ENCODE peak calls at places on chromosomes 3 and 15, in seven cellular contexts. E is PC-9; L is dorsolateral prefrontal cortex; P is WERI-Rb-1; N is hepatocyte; S is CD4-positive, alpha-beta memory T cell; D is AG10803. Z is an unnamed sample.
A peak's percentile ranks its signal among the peaks of the same experiment; 100 is the strongest.

GRCh38 chr3:9600597-9600996 is 47.0 kb upstream of the LHFPL4 start:
- DNase-seq in L (peak; percentile 42), E (no peak), N (no peak), S (no peak), P (no peak), D (no peak), Z (no peak)

GRCh38 chr3:39432342-39432741 is 25.8 kb downstream of the RPSA start:
- DNase-seq in E (no peak), S (no peak), D (no peak), L (no peak), P (no peak), N (no peak), Z (no peak)

GRCh38 chr3:134387293-134387692 is 13.0 kb upstream of the AMOTL2 start:
- DNase-seq in S (no peak), N (no peak), E (no peak), P (no peak), L (no peak), D (no peak), Z (no peak)

GRCh38 chr15:96367436-96368200 is 37.1 kb downstream of the NR2F2 start:
- DNase-seq in P (no peak), N (no peak), L (no peak), S (no peak), E (no peak), D (no peak), Z (no peak)

GRCh38 chr15:53978248-53978906 is at the start of gene UNC13C:
- DNase-seq in P (peak; percentile 12), E (no peak), L (peak; percentile 65), S (no peak), D (no peak), N (peak; percentile 51), Z (no peak)

GRCh38 chr3:33231755-33232465 is 13.3 kb upstream of the SUSD5 start:
- DNase-seq in L (no peak), D (no peak), E (no peak), P (no peak), S (no peak), N (no peak), Z (no peak)

GRCh38 chr3:194133661-194134230 is 2.2 kb upstream of the HES1 start:
- DNase-seq in P (peak; percentile 22), N (peak; percentile 82), S (no peak), L (no peak), E (peak; percentile 64), D (peak; percentile 67), Z (no peak)

GRCh38 chr3:5554245-5554747 is 366.8 kb downstream of the EDEM1 start:
- DNase-seq in E (no peak), L (no peak), P (no peak), S (no peak), D (no peak), N (no peak), Z (no peak)

GRCh38 chr15:34038404-34039179 is 412 bp downstream of the AVEN start:
- DNase-seq in D (peak; percentile 76), N (peak; percentile 90), L (peak; percentile 83), S (peak; percentile 68), E (no peak), P (peak; percentile 82), Z (peak; percentile 57)

GRCh38 chr15:40582726-40583246 is 11.3 kb upstream of the KNL1 start:
- DNase-seq in L (no peak), E (peak; percentile 79), N (no peak), S (no peak), P (no peak), D (peak; percentile 57), Z (no peak)

GRCh38 chr3:59426851-59427565 is 377.2 kb upstream of the CFAP20DC start:
- DNase-seq in D (peak; percentile 97), N (no peak), L (no peak), E (no peak), S (no peak), P (no peak), Z (no peak)

GRCh38 chr3:132730891-132731580 is 8.8 kb upstream of the NPHP3 start:
- DNase-seq in N (peak; percentile 69), D (peak; percentile 67), L (no peak), E (no peak), P (peak; percentile 20), S (peak; percentile 5), Z (peak; percentile 21)

GRCh38 chr3:79515072-79515471 is 252.7 kb downstream of the ROBO1 start:
- DNase-seq in L (peak; percentile 50), N (no peak), D (no peak), E (no peak), P (no peak), S (no peak), Z (no peak)

GRCh38 chr3:177110308-177111254 is 86.7 kb downstream of the TBL1XR1 start:
- DNase-seq in P (no peak), S (no peak), N (no peak), L (no peak), E (no peak), D (no peak), Z (peak; percentile 64)

GRCh38 chr15:68187559-68187958 is 17.6 kb downstream of the CALML4 start:
- DNase-seq in D (peak; percentile 73), E (no peak), S (no peak), P (no peak), L (no peak), N (peak; percentile 51), Z (no peak)

GRCh38 chr15:29822685-29823459 is 604 bp upstream of the TJP1 start:
- DNase-seq in N (peak; percentile 76), E (peak; percentile 78), L (peak; percentile 74), P (no peak), D (peak; percentile 80), S (no peak), Z (no peak)

GRCh38 chr15:95973566-95974256 is 356.8 kb upstream of the NR2F2 start:
- DNase-seq in P (no peak), L (no peak), D (no peak), S (no peak), N (no peak), E (no peak), Z (no peak)

GRCh38 chr3:27454914-27455313 is 29.3 kb downstream of the SLC4A7 start:
- DNase-seq in P (no peak), N (no peak), E (no peak), L (no peak), S (peak; percentile 15), D (peak; percentile 28), Z (no peak)

GRCh38 chr3:190339130-190339529 is 16.9 kb upstream of the CLDN1 start:
- DNase-seq in P (no peak), E (no peak), N (no peak), L (no peak), S (no peak), D (peak; percentile 46), Z (no peak)

GRCh38 chr3:97515076-97515475 is 249.5 kb upstream of the ARL6 start:
- DNase-seq in S (no peak), P (no peak), D (no peak), L (no peak), E (no peak), N (no peak), Z (no peak)

GRCh38 chr3:156180077-156180476 is 59.7 kb downstream of the KCNAB1 start:
- DNase-seq in P (no peak), L (no peak), N (no peak), S (no peak), E (no peak), D (peak; percentile 40), Z (no peak)

GRCh38 chr15:56765252-56765651 is 31.9 kb upstream of the ZNF280D start:
- DNase-seq in L (no peak), D (peak; percentile 95), S (no peak), P (no peak), E (no peak), N (peak; percentile 13), Z (peak; percentile 66)

GRCh38 chr3:6182909-6183308 is 678.0 kb upstream of the GRM7 start:
- DNase-seq in E (no peak), P (no peak), S (no peak), L (no peak), D (no peak), N (no peak), Z (no peak)

GRCh38 chr15:70478251-70478990 is 284.9 kb downstream of the UACA start:
- DNase-seq in L (peak; percentile 46), S (no peak), N (no peak), E (no peak), D (no peak), P (no peak), Z (no peak)

GRCh38 chr3:170062769-170063168 is 25.0 kb downstream of the GPR160 start:
- DNase-seq in L (no peak), D (no peak), N (no peak), E (no peak), S (no peak), P (no peak), Z (no peak)

GRCh38 chr3:99713440-99713839 is 75.0 kb downstream of the COL8A1 start:
- DNase-seq in D (no peak), S (no peak), N (no peak), L (no peak), P (peak; percentile 75), E (no peak), Z (no peak)
- H3K4me3 ChIP-seq in D (no peak overlapping the region), S (no peak overlapping the region), N (no peak overlapping the region), L (no peak overlapping the region), P (no peak overlapping the region), E (no peak overlapping the region), Z (no peak overlapping the region)

DNA sequence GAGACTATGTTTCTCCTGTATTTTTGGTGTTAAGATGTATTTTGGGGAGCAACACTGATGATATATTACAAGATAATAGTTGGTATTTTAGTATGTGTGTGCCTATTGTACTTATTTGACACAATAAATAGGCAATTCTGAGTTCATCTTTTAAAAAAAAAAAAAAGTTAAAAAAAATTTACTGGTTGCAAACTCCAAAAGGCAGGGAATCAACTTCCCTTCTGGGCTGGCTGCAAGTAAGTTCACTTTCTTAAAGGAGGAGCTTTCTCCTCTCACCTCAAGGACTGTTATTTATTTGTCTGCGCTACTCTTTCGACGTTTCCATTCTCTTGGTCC is 335 bp upstream of the VPS8 start:
- DNase-seq in D (no peak), S (no peak), P (no peak), N (no peak), E (no peak), L (no peak), Z (no peak)
- H3K4me3 ChIP-seq in D (peak overlapping the region; percentile 25), S (peak overlapping the region; percentile 88), P (no peak overlapping the region), N (no peak overlapping the region), E (peak overlapping the region; percentile 89), L (peak overlapping the region; percentile 94), Z (peak overlapping the region; percentile 77)

GRCh38 chr3:119891944-119892721 is 110.2 kb downstream of the NR1I2 start:
- DNase-seq in E (no peak), S (peak; percentile 62), D (peak; percentile 76), L (no peak), P (peak; percentile 25), N (peak; percentile 68), Z (peak; percentile 63)
- H3K4me3 ChIP-seq in E (no peak overlapping the region), S (no peak overlapping the region), D (no peak overlapping the region), L (no peak overlapping the region), P (no peak overlapping the region), N (no peak overlapping the region), Z (no peak overlapping the region)

GRCh38 chr3:4508048-4508981 is 15.2 kb downstream of the ITPR1 start:
- DNase-seq in S (no peak), P (no peak), D (no peak), E (no peak), L (no peak), N (no peak), Z (peak; percentile 32)

GRCh38 chr3:4504340-4505261 is 11.5 kb downstream of the ITPR1 start:
- DNase-seq in E (no peak), L (no peak), N (no peak), D (no peak), S (peak; percentile 56), P (no peak), Z (no peak)

GRCh38 chr3:4506559-4507009 is 13.4 kb downstream of the ITPR1 start:
- DNase-seq in E (no peak), S (no peak), N (no peak), P (no peak), L (no peak), D (no peak), Z (no peak)

GRCh38 chr3:4507010-4507596 is 14.0 kb downstream of the ITPR1 start:
- DNase-seq in D (peak; percentile 30), E (no peak), P (no peak), S (no peak), L (no peak), N (no peak), Z (no peak)

GRCh38 chr3:4505688-4506558 is 12.8 kb downstream of the ITPR1 start:
- DNase-seq in L (no peak), N (no peak), S (no peak), D (no peak), P (no peak), E (no peak), Z (no peak)
- H3K4me3 ChIP-seq in L (no peak overlapping the region), N (no peak overlapping the region), S (no peak overlapping the region), D (no peak overlapping the region), P (no peak overlapping the region), E (no peak overlapping the region), Z (no peak overlapping the region)

Z was measured in Jurkat, Clone E6-1.